ENCODE peak calls at places on chromosomes 2 and 18, in four cellular contexts. E is trophoblast cell, G is H9, Q is mesenchymal stem cell. A is an unnamed sample.

GRCh38 chr2:23769364-23769763 is 157.6 kb downstream of the ATAD2B start:
- DNase-seq in E (no peak), G (no peak), Q (no peak), A (no peak)

GRCh38 chr2:86001326-86001725 is 104.4 kb downstream of the POLR1A start:
- DNase-seq in E (no peak), G (peak), Q (no peak), A (no peak)

GRCh38 chr18:8841781-8842485 is 136.6 kb downstream of the MTCL1 start:
- DNase-seq in E (peak), G (no peak), Q (no peak), A (no peak)

GRCh38 chr18:2087877-2088673 is 483.2 kb downstream of the METTL4 start:
- DNase-seq in E (no peak), G (no peak), Q (peak), A (no peak)

GRCh38 chr2:136703214-136703613 is 62.1 kb upstream of the THSD7B start:
- DNase-seq in E (no peak), G (no peak), Q (no peak), A (no peak)

GRCh38 chr2:109185338-109185737 is 56.3 kb downstream of the SH3RF3 start:
- DNase-seq in E (no peak), G (no peak), Q (peak), A (no peak)

GRCh38 chr2:215826838-215827441 is 186.4 kb downstream of the MREG start:
- DNase-seq in E (peak), G (no peak), Q (peak), A (no peak)

GRCh38 chr2:101697794-101698418 is 399 bp downstream of the MAP4K4 start:
- DNase-seq in E (peak), G (no peak), Q (no peak), A (no peak)

GRCh38 chr2:109372614-109373013 is 241.2 kb downstream of the SEPTIN10 start:
- DNase-seq in E (no peak), G (no peak), Q (no peak), A (no peak)

GRCh38 chr2:206231669-206232286 is 42.7 kb upstream of the ZDBF2 start:
- DNase-seq in E (no peak), G (no peak), Q (no peak), A (no peak)

GRCh38 chr2:206229642-206230041 is 44.8 kb upstream of the ZDBF2 start:
- DNase-seq in E (no peak), G (no peak), Q (no peak), A (no peak)

GRCh38 chr2:206225435-206226232 is 48.8 kb upstream of the ZDBF2 start:
- DNase-seq in E (no peak), G (no peak), Q (no peak), A (no peak)

GRCh38 chr2:206232287-206233035 is 42.0 kb upstream of the ZDBF2 start:
- DNase-seq in E (no peak), G (no peak), Q (no peak), A (no peak)

GRCh38 chr2:206230060-206230890 is 44.2 kb upstream of the ZDBF2 start:
- DNase-seq in E (no peak), G (peak), Q (no peak), A (peak)
- H4K91ac ChIP-seq in E (no peak), G (no peak), Q (no peak), A (no peak)

GRCh38 chr18:62324355-62324828 is 718 bp upstream of the TNFRSF11A start:
- DNase-seq in E (no peak), G (no peak), Q (no peak), A (no peak)
- H2BK5ac ChIP-seq in E (no peak), G (no peak), Q (no peak), A (no peak)

DNA sequence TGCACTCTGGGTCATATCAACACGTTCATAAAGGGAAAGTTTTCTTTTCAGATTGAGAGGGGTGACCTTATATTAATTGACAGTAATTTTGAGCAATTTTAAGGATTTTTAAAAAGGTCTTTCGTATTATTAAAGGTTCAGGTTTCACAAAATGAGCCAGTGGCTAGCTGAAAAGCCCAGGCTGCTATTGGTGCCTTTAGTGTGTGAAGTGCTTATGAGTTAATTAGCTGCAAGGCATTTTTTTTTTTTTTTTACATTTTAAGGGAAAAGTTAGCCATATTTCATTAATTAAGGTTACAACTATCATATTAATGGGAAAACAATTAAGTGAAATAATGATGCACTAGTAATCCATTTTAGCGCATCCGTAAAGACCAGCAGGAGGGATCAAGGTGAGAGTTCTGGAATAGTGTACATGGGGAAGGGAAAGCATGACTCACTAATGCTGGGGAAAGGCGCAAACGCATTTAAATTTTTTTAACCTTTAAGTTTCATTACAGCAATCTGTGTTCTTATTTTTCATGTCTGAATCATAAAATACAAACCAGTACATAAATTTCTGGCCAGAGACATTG is 200.0 kb downstream of the ZNF407 start:
- DNase-seq in E (no peak), G (no peak), Q (no peak), A (no peak)
- H3K4ac ChIP-seq in E (peak), G (no peak), Q (no peak), A (no peak)

GRCh38 chr2:231786917-231787292 is 660 bp downstream of the COPS7B start:
- DNase-seq in E (no peak), G (no peak), Q (no peak), A (no peak)
- H4K91ac ChIP-seq in E (peak), G (no peak), Q (no peak), A (no peak)